ENCODE peak calls at places on chromosomes 13 and 19, in five cellular contexts. X, Z, Q, B and J are unnamed samples.

GRCh38 chr13:87094646-87095045 is 576.5 kb upstream of the SLITRK5 start:
- DNase-seq in Q (no peak), X (no peak), Z (peak), B (no peak), J (no peak)

GRCh38 chr19:28377077-28377476 is 835.9 kb downstream of the UQCRFS1 start:
- DNase-seq in B (peak), Q (peak), Z (peak), X (no peak), J (no peak)

GRCh38 chr19:2064395-2064787 is 13.3 kb upstream of the MKNK2 start:
- DNase-seq in Q (no peak), B (peak), Z (no peak), X (no peak), J (no peak)

GRCh38 chr19:3573162-3573857 is 566 bp downstream of the HMG20B start:
- DNase-seq in Z (no peak), B (peak), Q (peak), X (peak), J (peak)

GRCh38 chr13:65456150-65456912 is 1773.8 kb downstream of the PCDH9 start:
- DNase-seq in Z (no peak), X (no peak), B (no peak), Q (no peak), J (no peak)

GRCh38 chr13:57633141-57633949 is 1.8 kb downstream of the PCDH17 start:
- DNase-seq in X (peak), Q (peak), Z (peak), B (peak), J (peak)

GRCh38 chr19:58170860-58171259 is 12.0 kb upstream of the ZNF274 start:
- DNase-seq in Q (peak), X (no peak), B (peak), Z (peak), J (no peak)

GRCh38 chr13:65783383-65783782 is 1446.8 kb downstream of the PCDH9 start:
- DNase-seq in Q (no peak), B (no peak), Z (no peak), X (no peak), J (no peak)

GRCh38 chr13:25224151-25224550 is 52.1 kb upstream of the AMER2 start:
- DNase-seq in Q (no peak), Z (no peak), B (no peak), X (no peak), J (no peak)

GRCh38 chr13:42650470-42650869 is 76.5 kb downstream of the TNFSF11 start:
- DNase-seq in B (no peak), Q (no peak), X (no peak), Z (no peak), J (no peak)